ENCODE peak calls at places on chromosomes 2 and 18, in seven cellular contexts. L is stimulated activated CD4-positive, alpha-beta T cell treated with anti-CD3 and anti-CD28 coated beads, Interleukin-4, amount 100 ng/mL, for 24 hours; H is cardiac muscle cell; D is fibroblast of pulmonary artery; K is lung microvascular endothelial cell; W is T-helper 9 cell; S is heart left ventricle. A is an unnamed sample.

GRCh38 chr18:58529714-58530354 is 99.1 kb downstream of the ALPK2 start:
- DNase-seq in W (peak), H (peak), D (peak), L (peak), K (peak), S (peak), A (peak)

GRCh38 chr2:177553176-177553909 is 160.8 kb downstream of the AGPS start:
- DNase-seq in S (no peak), H (no peak), W (no peak), D (peak), L (no peak), K (peak), A (no peak)

GRCh38 chr2:166609183-166609959 is 115.3 kb upstream of the SCN7A start:
- DNase-seq in L (no peak), H (no peak), W (no peak), S (no peak), K (no peak), D (no peak), A (no peak)

GRCh38 chr2:101395545-101396351 is 8.4 kb upstream of the CREG2 start:
- DNase-seq in S (no peak), W (no peak), K (no peak), L (no peak), D (no peak), H (no peak), A (no peak)

GRCh38 chr2:165239826-165240618 is 808 bp downstream of the SCN2A start:
- DNase-seq in L (no peak), W (no peak), D (no peak), K (no peak), H (no peak), S (no peak), A (no peak)

GRCh38 chr2:173090291-173090877 is 14.7 kb downstream of the MAP3K20 start:
- DNase-seq in W (no peak), K (no peak), H (peak), D (peak), L (no peak), S (peak), A (no peak)

GRCh38 chr2:23526114-23526513 is 141.1 kb downstream of the KLHL29 start:
- DNase-seq in L (peak), S (no peak), W (no peak), K (no peak), D (no peak), H (no peak), A (no peak)

GRCh38 chr2:216690451-216691209 is 4.7 kb downstream of the IGFBP5 start:
- DNase-seq in K (no peak), L (no peak), D (peak), H (no peak), S (no peak), W (no peak), A (no peak)

GRCh38 chr2:136324966-136325365 is 207.0 kb upstream of the CXCR4 start:
- DNase-seq in S (no peak), K (no peak), W (no peak), H (no peak), L (no peak), D (no peak), A (no peak)

GRCh38 chr2:179981085-179981484 is 26.0 kb downstream of the CWC22 start:
- DNase-seq in K (peak), W (no peak), D (peak), S (no peak), L (no peak), H (no peak), A (no peak)

GRCh38 chr2:157784169-157784822 is 91.8 kb downstream of the ACVR1 start:
- DNase-seq in D (peak), S (peak), K (peak), W (no peak), L (peak), H (no peak), A (no peak)

GRCh38 chr2:30872797-30873196 is 65.6 kb upstream of the CAPN13 start:
- DNase-seq in S (no peak), W (no peak), K (no peak), H (no peak), L (no peak), D (no peak), A (no peak)

GRCh38 chr2:170022692-170023091 is 155.3 kb upstream of the MYO3B start:
- DNase-seq in K (no peak), H (no peak), D (peak), S (no peak), L (no peak), W (no peak), A (no peak)

GRCh38 chr2:83900859-83901258 is 558.2 kb downstream of the SUCLG1 start:
- DNase-seq in K (no peak), H (no peak), W (no peak), S (no peak), L (no peak), D (peak), A (no peak)

GRCh38 chr18:42113529-42114191 is 158.6 kb downstream of the PIK3C3 start:
- DNase-seq in H (no peak), W (no peak), L (no peak), S (no peak), D (peak), K (no peak), A (no peak)

GRCh38 chr2:174699993-174700766 is 64.1 kb downstream of the CHRNA1 start:
- DNase-seq in L (peak), S (no peak), W (no peak), K (peak), D (peak), H (peak), A (no peak)

GRCh38 chr2:164868563-164869419 is 27.2 kb upstream of the COBLL1 start:
- DNase-seq in K (no peak), D (no peak), W (no peak), H (no peak), L (no peak), S (no peak), A (no peak)

GRCh38 chr2:241463276-241464135 is 44.9 kb downstream of the STK25 start:
- DNase-seq in H (no peak), D (no peak), S (no peak), K (no peak), W (no peak), L (no peak), A (no peak)

GRCh38 chr2:61367177-61367576 is 103.7 kb downstream of the USP34 start:
- DNase-seq in D (no peak), K (no peak), S (no peak), W (no peak), H (no peak), L (no peak), A (no peak)

GRCh38 chr2:169709335-169709734 is 15.1 kb downstream of the PHOSPHO2 start:
- DNase-seq in L (no peak), H (no peak), S (no peak), K (no peak), D (peak), W (no peak), A (no peak)

GRCh38 chr18:3411854-3412268 is 38.1 kb upstream of the TGIF1 start:
- DNase-seq in K (peak), H (no peak), W (peak), L (peak), S (peak), D (no peak), A (peak)

GRCh38 chr2:74191596-74192380 is 6.6 kb upstream of the MTHFD2 start:
- DNase-seq in K (no peak), S (no peak), W (no peak), D (no peak), H (no peak), L (no peak), A (no peak)

GRCh38 chr18:3793545-3793944 is 343.6 kb downstream of the TGIF1 start:
- DNase-seq in S (no peak), K (no peak), D (peak), W (no peak), H (no peak), L (no peak), A (no peak)

GRCh38 chr18:2988041-2988794 is 24.7 kb downstream of the LPIN2 start:
- DNase-seq in H (no peak), D (peak), W (no peak), L (no peak), K (no peak), S (no peak), A (no peak)

GRCh38 chr2:37589298-37589697 is 82.1 kb downstream of the CDC42EP3 start:
- DNase-seq in L (no peak), K (no peak), W (no peak), D (no peak), H (no peak), S (no peak), A (no peak)

GRCh38 chr2:234479465-234479864 is 17.4 kb downstream of the ARL4C start:
- DNase-seq in S (no peak), H (no peak), L (no peak), K (no peak), W (no peak), D (no peak), A (no peak)

GRCh38 chr2:109383505-109384307 is 230.1 kb downstream of the SEPTIN10 start:
- DNase-seq in W (no peak), D (no peak), K (no peak), L (no peak), S (peak), H (no peak), A (no peak)

GRCh38 chr2:65546406-65546805 is 114.0 kb upstream of the SPRED2 start:
- DNase-seq in S (no peak), W (no peak), K (no peak), L (no peak), D (no peak), H (no peak), A (no peak)

GRCh38 chr2:120614901-120615300 is 120.8 kb upstream of the GLI2 start:
- DNase-seq in W (no peak), S (no peak), H (no peak), K (no peak), D (no peak), L (no peak), A (no peak)

GRCh38 chr2:9207641-9208301 is 1.2 kb downstream of the ASAP2 start:
- DNase-seq in K (peak), L (no peak), H (peak), W (no peak), S (no peak), D (no peak), A (no peak)

A was measured in activated effector memory CD4-positive, alpha-beta T cell treated with Interleukin-2 at 50 U/mL for 16 hours.